ENCODE peak calls at places on chromosomes 7 and 10, in ten cellular contexts. E is aorta, B is tibial artery, F is body of pancreas, I is AG04450, G is BJ, R is AG04449, Z is GM12865, O is lower lobe of right lung, M is ovary. J is an unnamed sample.

GRCh38 chr10:114933588-114933987 is 4.4 kb upstream of the TRUB1 start:
- DNase-seq in Z (no peak), F (no peak), O (no peak), E (no peak), I (no peak), M (no peak), B (no peak), R (no peak), G (no peak), J (no peak)

GRCh38 chr7:107961399-107961798 is 41.6 kb downstream of the LAMB1 start:
- DNase-seq in R (no peak), I (no peak), M (peak; percentile 75), O (no peak), Z (no peak), F (peak; percentile 26), B (no peak), E (no peak), G (no peak), J (no peak)

GRCh38 chr7:82419200-82419599 is 24.4 kb downstream of the CACNA2D1 start:
- DNase-seq in E (no peak), M (no peak), B (no peak), R (no peak), Z (no peak), G (no peak), F (peak; percentile 15), O (no peak), I (no peak), J (no peak)

GRCh38 chr7:34339061-34339526 is 318.9 kb upstream of the NPSR1 start:
- DNase-seq in B (no peak), R (no peak), E (no peak), M (no peak), F (no peak), G (no peak), Z (no peak), I (no peak), O (no peak), J (no peak)

GRCh38 chr7:142813262-142813661 is 41.6 kb upstream of the EPHB6 start:
- DNase-seq in O (no peak), G (no peak), E (no peak), M (no peak), Z (no peak), F (no peak), I (no peak), B (no peak), R (peak; percentile 59), J (no peak)

GRCh38 chr7:82530361-82530760 is 86.8 kb upstream of the CACNA2D1 start:
- DNase-seq in R (no peak), Z (no peak), I (no peak), O (no peak), G (no peak), E (no peak), B (no peak), M (no peak), F (no peak), J (no peak)

GRCh38 chr10:132722391-132722790 is 63.6 kb downstream of the NKX6-2 start:
- DNase-seq in R (no peak), O (no peak), M (no peak), G (no peak), F (no peak), Z (no peak), I (no peak), B (no peak), E (no peak), J (no peak)

GRCh38 chr7:147472556-147472955 is 1118.0 kb upstream of the C7orf33 start:
- DNase-seq in I (no peak), O (no peak), E (no peak), M (no peak), Z (no peak), B (no peak), G (no peak), R (no peak), F (no peak), J (no peak)

GRCh38 chr10:75404335-75405200 is 3.0 kb upstream of the ZNF503 start:
- DNase-seq in E (peak; percentile 56), M (peak; percentile 79), Z (no peak), F (peak; percentile 56), O (peak; percentile 86), B (peak; percentile 69), G (no peak), R (no peak), I (no peak), J (no peak)

GRCh38 chr10:75404023-75404334 is 2.4 kb upstream of the ZNF503 start:
- DNase-seq in R (no peak), G (no peak), O (no peak), Z (no peak), I (no peak), F (no peak), M (no peak), B (no peak), E (no peak), J (no peak)

GRCh38 chr10:75407296-75407715 is 5.7 kb upstream of the ZNF503 start:
- DNase-seq in Z (no peak), G (no peak), B (no peak), R (no peak), F (peak; percentile 33), I (no peak), M (peak; percentile 25), E (no peak), O (peak; percentile 55), J (no peak)

GRCh38 chr10:75406158-75407065 is 4.8 kb upstream of the ZNF503 start:
- DNase-seq in I (no peak), R (no peak), Z (no peak), O (no peak), B (no peak), E (no peak), F (peak; percentile 21), M (peak; percentile 24), G (no peak), J (no peak)

DNA sequence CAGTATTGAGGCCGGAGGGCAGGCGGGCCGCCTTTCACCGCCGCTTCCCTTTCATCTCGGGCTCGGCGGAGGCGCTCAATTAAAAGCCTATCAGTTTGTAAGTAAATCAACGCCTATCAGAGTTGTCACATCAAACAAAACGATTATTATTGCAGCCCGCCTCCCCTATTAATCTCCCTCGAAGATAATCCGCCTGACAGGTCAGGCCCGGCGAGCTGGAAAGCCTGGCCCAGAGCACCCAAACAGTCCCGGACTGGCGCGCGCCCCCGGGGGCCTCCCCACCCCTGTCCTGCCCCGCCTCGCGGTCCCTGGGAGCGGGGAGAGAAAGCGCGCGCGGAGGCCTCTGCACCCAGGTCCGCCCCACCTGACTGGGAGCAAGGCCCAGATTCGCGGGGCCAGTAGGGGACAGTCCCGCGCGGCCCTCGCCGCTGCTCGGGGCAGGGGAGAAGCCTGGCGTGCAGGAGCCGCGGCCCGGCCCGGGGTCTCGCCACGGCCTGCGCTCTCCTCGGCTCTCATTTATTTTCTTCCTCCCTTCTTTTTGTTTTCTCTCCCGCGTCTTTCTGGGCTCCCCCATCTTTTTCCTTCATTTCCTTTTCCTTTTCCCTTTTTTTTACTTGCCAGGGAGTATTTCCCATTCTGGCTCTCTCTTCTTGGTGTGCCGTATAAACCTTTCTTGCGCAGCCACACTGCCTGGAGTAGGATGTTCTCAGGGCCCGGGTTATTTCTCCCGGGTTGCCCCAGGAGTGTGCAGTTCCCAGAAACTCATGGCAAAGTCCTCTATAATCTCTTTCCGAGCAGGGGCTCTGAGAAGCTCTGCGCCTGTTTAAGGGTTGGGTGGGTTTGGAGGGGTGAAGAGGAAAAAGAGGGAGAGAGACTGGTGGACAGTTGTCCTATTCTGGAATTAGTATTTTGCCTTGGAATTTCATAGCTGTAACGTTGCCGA is 3.9 kb upstream of the ZNF503 start:
- DNase-seq in B (no peak), O (peak; percentile 76), G (no peak), M (peak; percentile 84), I (no peak), R (no peak), F (peak; percentile 86), Z (no peak), E (no peak), J (no peak)
- H3K4me3 ChIP-seq in B (no peak overlapping the region), O (peak overlapping the region; percentile 93), G (no peak overlapping the region), M (peak overlapping the region; percentile 93), I (no peak overlapping the region), R (no peak overlapping the region), F (no peak overlapping the region), Z (no peak overlapping the region), E (no peak overlapping the region), J (no peak overlapping the region)

GRCh38 chr7:47578581-47579270 is 3.2 kb downstream of the TNS3 start:
- DNase-seq in F (no peak), G (peak; percentile 73), R (no peak), M (no peak), E (peak; percentile 64), I (no peak), B (no peak), Z (no peak), O (no peak), J (no peak)
- H3K4me3 ChIP-seq in F (no peak overlapping the region), G (peak overlapping the region; percentile 77), R (peak overlapping the region; percentile 19), M (no peak overlapping the region), E (no peak overlapping the region), I (peak overlapping the region; percentile 13), B (no peak overlapping the region), Z (no peak overlapping the region), O (peak overlapping the region; percentile 17), J (no peak overlapping the region)

DNA sequence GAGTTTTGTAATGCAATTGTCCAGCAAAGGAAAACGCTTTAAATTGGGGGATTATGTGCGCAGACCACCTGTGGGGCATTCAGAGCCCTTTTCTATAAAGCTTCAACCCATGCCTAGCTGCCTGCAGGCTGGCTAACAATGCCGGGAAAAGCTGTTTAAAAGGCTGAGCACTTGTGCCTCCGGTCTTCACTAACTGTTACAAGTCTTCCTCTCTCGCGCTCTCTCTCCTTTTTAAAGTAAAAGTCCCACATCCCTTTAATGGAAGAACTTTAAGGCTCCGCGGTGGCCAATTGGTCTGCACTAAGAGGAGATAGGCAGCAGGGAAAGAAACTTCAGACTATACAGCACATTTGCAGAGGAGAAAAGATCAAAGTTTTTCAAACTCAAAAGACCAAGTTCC is 4.6 kb downstream of the FZD8 start:
- DNase-seq in O (no peak), E (no peak), G (no peak), M (no peak), I (no peak), F (no peak), R (no peak), Z (no peak), B (no peak), J (no peak)
- H3K4me3 ChIP-seq in O (peak overlapping the region; percentile 14), E (peak overlapping the region; percentile 10), G (no peak overlapping the region), M (no peak overlapping the region), I (no peak overlapping the region), F (no peak overlapping the region), R (peak overlapping the region; percentile 12), Z (no peak overlapping the region), B (peak overlapping the region; percentile 33), J (peak overlapping the region; percentile 2)

GRCh38 chr7:3265388-3265787 is 35.7 kb upstream of the SDK1 start:
- DNase-seq in E (no peak), R (no peak), B (no peak), M (no peak), Z (no peak), F (no peak), O (no peak), I (no peak), G (no peak), J (no peak)

GRCh38 chr7:3254718-3255117 is 46.3 kb upstream of the SDK1 start:
- DNase-seq in R (no peak), F (no peak), M (no peak), I (no peak), B (no peak), O (no peak), Z (no peak), E (no peak), G (no peak), J (no peak)

GRCh38 chr7:3259711-3260424 is 41.2 kb upstream of the SDK1 start:
- DNase-seq in M (no peak), F (no peak), R (no peak), G (no peak), E (no peak), B (no peak), O (no peak), Z (no peak), I (peak; percentile 26), J (no peak)

GRCh38 chr7:3264693-3265339 is 36.2 kb upstream of the SDK1 start:
- DNase-seq in Z (no peak), I (no peak), O (no peak), M (no peak), B (no peak), R (no peak), G (no peak), F (no peak), E (no peak), J (no peak)

DNA sequence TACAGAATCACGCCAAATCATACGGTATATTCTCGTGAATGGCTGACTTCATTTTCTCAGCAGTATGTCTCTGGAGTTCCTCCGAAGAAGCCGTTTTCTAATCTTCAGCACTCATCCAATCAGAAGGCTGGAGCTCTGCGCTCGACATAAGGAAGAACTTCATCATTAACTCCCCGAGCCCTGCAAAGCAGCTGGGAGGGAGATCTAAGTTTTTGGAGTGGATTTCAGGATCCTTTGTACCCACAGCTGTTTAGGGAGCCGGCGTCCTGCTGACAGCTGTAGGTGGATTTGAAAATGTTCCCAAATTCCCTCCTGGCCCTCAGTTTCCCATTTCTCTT is 40.7 kb upstream of the SDK1 start:
- DNase-seq in G (no peak), B (no peak), O (no peak), Z (no peak), I (no peak), R (peak; percentile 5), F (no peak), E (no peak), M (peak; percentile 15), J (no peak)
- H3K4me3 ChIP-seq in G (peak overlapping the region; percentile 37), B (peak overlapping the region; percentile 58), O (peak overlapping the region; percentile 43), Z (no peak overlapping the region), I (peak overlapping the region; percentile 53), R (peak overlapping the region; percentile 61), F (no peak overlapping the region), E (peak overlapping the region; percentile 75), M (peak overlapping the region; percentile 45), J (peak overlapping the region; percentile 61)